ENCODE peak calls at places on chromosomes 6 and 20, in nine cellular contexts. K is ovary, G is esophagus muscularis mucosa, Q is transverse colon, U is body of pancreas, R is esophagus squamous epithelium, W is right lobe of liver, T is IMR-90, S is HCT116. M is an unnamed sample.

GRCh38 chr20:61896058-61896961 is 169.4 kb downstream of the TAF4 start:
- DNase-seq in U (peak; percentile 40), W (no peak), T (peak; percentile 28), Q (peak; percentile 27), G (no peak), K (peak; percentile 55), R (no peak), S (peak; percentile 12), M (peak; percentile 33)

GRCh38 chr6:40722081-40722480 is 134.9 kb upstream of the LRFN2 start:
- DNase-seq in G (no peak), R (no peak), K (no peak), S (no peak), U (no peak), T (no peak), Q (no peak), W (no peak), M (no peak)

GRCh38 chr6:33781105-33781975 is 7.6 kb downstream of the LEMD2 start:
- DNase-seq in U (no peak), Q (no peak), K (no peak), S (peak; percentile 48), R (no peak), W (no peak), T (no peak), G (no peak), M (no peak)

GRCh38 chr6:41051873-41052272 is 1.1 kb upstream of the APOBEC2 start:
- DNase-seq in T (no peak), G (no peak), K (no peak), R (no peak), S (no peak), Q (no peak), U (no peak), W (no peak), M (no peak)

GRCh38 chr20:8722277-8722928 is 346.5 kb upstream of the PLCB4 start:
- DNase-seq in G (no peak), K (no peak), S (peak; percentile 59), U (peak; percentile 42), R (no peak), Q (peak; percentile 10), W (peak; percentile 49), T (peak; percentile 77), M (no peak)

GRCh38 chr6:139446104-139446715 is 71.8 kb upstream of the CITED2 start:
- DNase-seq in G (no peak), S (no peak), Q (no peak), W (no peak), T (no peak), R (no peak), K (no peak), U (no peak), M (no peak)

GRCh38 chr6:169962604-169963469 is 211.4 kb downstream of the ERMARD start:
- DNase-seq in K (peak; percentile 10), S (no peak), Q (no peak), U (no peak), T (no peak), W (peak; percentile 33), R (no peak), G (no peak), M (peak; percentile 20)

GRCh38 chr6:136487746-136488145 is 62.5 kb downstream of the MAP7 start:
- DNase-seq in S (no peak), K (no peak), T (no peak), W (no peak), Q (no peak), G (no peak), R (no peak), U (no peak), M (no peak)

GRCh38 chr6:4603291-4603690 is 172.9 kb upstream of the CDYL start:
- DNase-seq in U (no peak), Q (peak; percentile 17), T (peak; percentile 67), S (peak; percentile 16), R (no peak), W (no peak), G (no peak), K (no peak), M (peak; percentile 36)

GRCh38 chr6:29014729-29015608 is 9.9 kb upstream of the ZNF311 start:
- DNase-seq in U (no peak), S (no peak), W (no peak), T (no peak), K (peak; percentile 9), Q (no peak), G (no peak), R (no peak), M (no peak)

GRCh38 chr6:158653577-158654354 is 3.9 kb downstream of the SYTL3 start:
- DNase-seq in T (peak; percentile 72), K (no peak), W (peak; percentile 46), S (no peak), G (peak; percentile 92), U (peak; percentile 50), Q (peak; percentile 74), R (no peak), M (peak; percentile 61)

GRCh38 chr20:3931664-3932063 is 42.5 kb downstream of the PANK2 start:
- DNase-seq in R (no peak), Q (no peak), K (no peak), W (no peak), U (no peak), T (peak; percentile 30), G (no peak), S (no peak), M (no peak)
- H3K4me1 ChIP-seq in R (peaks cover 7% of the 10 kb centered on the region), Q (peaks cover 15% of the 10 kb centered on the region), K (peaks cover 13% of the 10 kb centered on the region), W (no peaks in the 10 kb centered on the region), U (no peaks in the 10 kb centered on the region), T (peaks cover 25% of the 10 kb centered on the region), G (peaks cover 41% of the 10 kb centered on the region), S (no peaks in the 10 kb centered on the region), M (peaks cover 86% of the 10 kb centered on the region)

GRCh38 chr6:105402090-105402980 is 547 bp downstream of the PREP start:
- DNase-seq in Q (peak; percentile 29), R (no peak), U (no peak), T (peak; percentile 36), S (no peak), K (no peak), W (no peak), G (peak; percentile 39), M (peak; percentile 36)

GRCh38 chr6:105398859-105399258 is 4.0 kb downstream of the PREP start:
- DNase-seq in R (no peak), W (no peak), U (no peak), G (no peak), K (no peak), T (no peak), S (no peak), Q (peak; percentile 26), M (no peak)

GRCh38 chr6:105400501-105400900 is 2.4 kb downstream of the PREP start:
- DNase-seq in S (no peak), G (no peak), W (no peak), U (no peak), K (no peak), R (no peak), T (no peak), Q (no peak), M (no peak)

GRCh38 chr6:105402981-105403935 is at the start of gene PREP:
- DNase-seq in G (no peak), K (peak; percentile 81), T (peak; percentile 81), U (peak; percentile 87), Q (peak; percentile 90), S (peak; percentile 72), R (peak; percentile 29), W (peak; percentile 92), M (peak; percentile 91)

GRCh38 chr6:105401247-105402089 is 1.4 kb downstream of the PREP start:
- DNase-seq in G (no peak), R (no peak), K (no peak), W (no peak), Q (no peak), T (peak; percentile 41), U (no peak), S (no peak), M (no peak)
- H3K27ac ChIP-seq in G (no peak overlapping the region), R (no peak overlapping the region), K (no peak overlapping the region), W (peak overlapping the region; percentile 9), Q (peak overlapping the region; percentile 88), T (no peak overlapping the region), U (no peak overlapping the region), S (no peak overlapping the region), M (no peak overlapping the region)

DNA sequence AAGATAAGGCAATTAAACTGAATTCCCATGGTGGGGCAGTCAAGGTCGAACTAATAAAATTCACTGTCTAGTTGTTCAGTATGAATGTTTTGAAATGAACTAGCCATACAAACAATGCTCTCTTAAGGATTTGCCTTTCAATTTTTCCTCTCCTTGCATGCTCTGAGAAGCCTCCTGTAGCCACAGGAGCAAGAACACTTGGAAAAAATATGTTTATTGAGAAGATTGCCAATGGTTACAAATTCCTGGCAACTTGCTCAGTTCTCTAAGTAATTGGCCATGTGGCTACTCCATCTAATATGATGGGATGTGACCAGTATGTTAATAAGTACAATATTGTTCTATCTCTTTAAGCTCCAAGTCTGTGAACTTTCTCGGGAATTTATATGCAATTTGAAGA is 49.4 kb downstream of the FUT9 start:
- DNase-seq in W (no peak), U (no peak), G (no peak), K (no peak), R (no peak), T (no peak), Q (no peak), S (no peak), M (no peak)
- TF ChIP-seq POLR2A in W (no peak), U (no peak), G (no peak), K (no peak), R (no peak), T (no peak), Q (no peak), S (no peak), M (no peak)

GRCh38 chr6:13071946-13072345 is 256.4 kb downstream of the TBC1D7 start:
- DNase-seq in R (no peak), S (no peak), W (no peak), U (no peak), T (no peak), G (peak; percentile 3), K (no peak), Q (no peak), M (no peak)

GRCh38 chr6:13066050-13066449 is 262.3 kb downstream of the TBC1D7 start:
- DNase-seq in G (peak; percentile 24), T (no peak), K (no peak), W (no peak), U (no peak), Q (no peak), S (no peak), R (no peak), M (no peak)

GRCh38 chr6:13066820-13067219 is 261.5 kb downstream of the TBC1D7 start:
- DNase-seq in S (no peak), Q (no peak), G (peak; percentile 26), U (peak; percentile 24), K (no peak), T (no peak), W (no peak), R (no peak), M (no peak)

GRCh38 chr6:13065596-13065995 is 262.7 kb downstream of the TBC1D7 start:
- DNase-seq in S (no peak), Q (no peak), G (no peak), K (no peak), W (no peak), T (no peak), U (no peak), R (no peak), M (no peak)

DNA sequence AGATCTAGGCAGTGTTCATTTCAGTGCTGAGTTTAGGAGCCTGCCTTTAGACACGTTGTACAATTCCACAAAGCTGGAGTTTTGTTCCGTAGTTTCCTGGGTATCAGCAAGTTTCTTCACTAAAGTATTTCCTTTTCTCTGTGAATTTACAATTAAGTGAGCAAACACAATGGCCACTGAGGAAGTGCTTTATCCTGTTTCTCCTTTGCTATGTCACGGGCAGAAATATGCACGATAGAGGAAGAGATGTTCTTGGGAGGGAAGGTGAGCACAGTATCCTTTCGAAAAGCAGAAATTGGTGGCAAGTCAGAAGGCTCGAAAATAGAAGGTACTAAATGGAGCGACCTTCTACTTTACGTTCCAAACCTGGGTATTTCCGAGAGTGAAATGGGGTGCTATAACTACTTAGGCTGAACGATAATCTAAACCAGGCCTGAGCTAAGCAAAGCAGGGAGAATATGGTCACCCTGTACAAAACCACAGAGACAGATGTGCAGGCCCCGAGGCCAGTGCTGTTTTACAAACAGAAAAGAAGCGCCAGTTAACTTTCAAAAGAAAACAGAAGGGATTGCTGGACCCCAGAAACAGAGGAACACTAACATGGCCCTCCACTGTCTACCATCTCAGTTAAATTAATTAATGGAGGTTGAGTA is 259.7 kb downstream of the TBC1D7 start:
- DNase-seq in Q (no peak), T (no peak), R (no peak), K (no peak), S (no peak), W (no peak), G (peak; percentile 24), U (no peak), M (no peak)
- H3K4me1 ChIP-seq in Q (no peaks in the 10 kb centered on the region), T (no peaks in the 10 kb centered on the region), R (no peaks in the 10 kb centered on the region), K (peaks cover 2% of the 10 kb centered on the region), S (no peaks in the 10 kb centered on the region), W (no peaks in the 10 kb centered on the region), G (peaks cover 26% of the 10 kb centered on the region), U (peaks cover 25% of the 10 kb centered on the region), M (peaks cover 13% of the 10 kb centered on the region)

M was measured in stomach.